ENCODE peak calls at places on chromosomes 7 and 10, in five cellular contexts. One of them, this sample, is unnamed.

GRCh38 chr10:14102056-14102455 is 228.7 kb downstream of the FRMD4A start:
- DNase-seq in left ventricle myocardium inferior: no peak
- DNase-seq in activated CD4-positive, alpha-beta T cell treated with anti-CD3 and anti-CD28 coated beads, Interleukin-2, amount 10 ng/mL, durations not matched to agents 7 days and 5 days: no peak
- DNase-seq in ELF-1: peak
- DNase-seq in lower leg skin: no peak
- DNase-seq in this sample: peak

GRCh38 chr10:108631332-108631731 is 1292.0 kb downstream of the XPNPEP1 start:
- DNase-seq in left ventricle myocardium inferior: no peak
- DNase-seq in activated CD4-positive, alpha-beta T cell treated with anti-CD3 and anti-CD28 coated beads, Interleukin-2, amount 10 ng/mL, durations not matched to agents 7 days and 5 days: no peak
- DNase-seq in ELF-1: no peak
- DNase-seq in lower leg skin: no peak
- DNase-seq in this sample: no peak

GRCh38 chr7:152674860-152675760 is 831 bp downstream of the XRCC2 start:
- DNase-seq in left ventricle myocardium inferior: no peak
- DNase-seq in activated CD4-positive, alpha-beta T cell treated with anti-CD3 and anti-CD28 coated beads, Interleukin-2, amount 10 ng/mL, durations not matched to agents 7 days and 5 days: peak
- DNase-seq in ELF-1: peak
- DNase-seq in lower leg skin: no peak
- DNase-seq in this sample: peak

GRCh38 chr10:8060010-8060703 is 5.7 kb downstream of the GATA3 start:
- DNase-seq in left ventricle myocardium inferior: no peak
- DNase-seq in activated CD4-positive, alpha-beta T cell treated with anti-CD3 and anti-CD28 coated beads, Interleukin-2, amount 10 ng/mL, durations not matched to agents 7 days and 5 days: peak
- DNase-seq in ELF-1: no peak
- DNase-seq in lower leg skin: peak
- DNase-seq in this sample: no peak

GRCh38 chr7:132480534-132480933 is 95.7 kb downstream of the PLXNA4 start:
- DNase-seq in left ventricle myocardium inferior: peak
- DNase-seq in activated CD4-positive, alpha-beta T cell treated with anti-CD3 and anti-CD28 coated beads, Interleukin-2, amount 10 ng/mL, durations not matched to agents 7 days and 5 days: no peak
- DNase-seq in ELF-1: no peak
- DNase-seq in lower leg skin: peak
- DNase-seq in this sample: no peak

GRCh38 chr7:121475806-121476205 is 79.7 kb upstream of the FAM3C start:
- DNase-seq in left ventricle myocardium inferior: peak
- DNase-seq in activated CD4-positive, alpha-beta T cell treated with anti-CD3 and anti-CD28 coated beads, Interleukin-2, amount 10 ng/mL, durations not matched to agents 7 days and 5 days: no peak
- DNase-seq in ELF-1: no peak
- DNase-seq in lower leg skin: no peak
- DNase-seq in this sample: no peak

GRCh38 chr10:7945025-7945424 is 109.5 kb upstream of the GATA3 start:
- DNase-seq in left ventricle myocardium inferior: no peak
- DNase-seq in activated CD4-positive, alpha-beta T cell treated with anti-CD3 and anti-CD28 coated beads, Interleukin-2, amount 10 ng/mL, durations not matched to agents 7 days and 5 days: no peak
- DNase-seq in ELF-1: no peak
- DNase-seq in lower leg skin: no peak
- DNase-seq in this sample: no peak

GRCh38 chr10:95354130-95354529 is 63.3 kb upstream of the PDLIM1 start:
- DNase-seq in left ventricle myocardium inferior: no peak
- DNase-seq in activated CD4-positive, alpha-beta T cell treated with anti-CD3 and anti-CD28 coated beads, Interleukin-2, amount 10 ng/mL, durations not matched to agents 7 days and 5 days: no peak
- DNase-seq in ELF-1: no peak
- DNase-seq in lower leg skin: no peak
- DNase-seq in this sample: no peak

GRCh38 chr10:62779487-62780248 is 24.9 kb upstream of the ADO start:
- DNase-seq in left ventricle myocardium inferior: no peak
- DNase-seq in activated CD4-positive, alpha-beta T cell treated with anti-CD3 and anti-CD28 coated beads, Interleukin-2, amount 10 ng/mL, durations not matched to agents 7 days and 5 days: peak
- DNase-seq in ELF-1: no peak
- DNase-seq in lower leg skin: no peak
- DNase-seq in this sample: peak

GRCh38 chr7:35565927-35566326 is 129.0 kb downstream of the HERPUD2 start:
- DNase-seq in left ventricle myocardium inferior: no peak
- DNase-seq in activated CD4-positive, alpha-beta T cell treated with anti-CD3 and anti-CD28 coated beads, Interleukin-2, amount 10 ng/mL, durations not matched to agents 7 days and 5 days: no peak
- DNase-seq in ELF-1: no peak
- DNase-seq in lower leg skin: no peak
- DNase-seq in this sample: no peak

GRCh38 chr7:131026297-131027003 is 292.4 kb upstream of the KLF14 start:
- DNase-seq in left ventricle myocardium inferior: no peak
- DNase-seq in activated CD4-positive, alpha-beta T cell treated with anti-CD3 and anti-CD28 coated beads, Interleukin-2, amount 10 ng/mL, durations not matched to agents 7 days and 5 days: no peak
- DNase-seq in ELF-1: no peak
- DNase-seq in lower leg skin: no peak
- DNase-seq in this sample: no peak

GRCh38 chr10:818526-819220 is 112.8 kb downstream of the LARP4B start:
- DNase-seq in left ventricle myocardium inferior: no peak
- DNase-seq in activated CD4-positive, alpha-beta T cell treated with anti-CD3 and anti-CD28 coated beads, Interleukin-2, amount 10 ng/mL, durations not matched to agents 7 days and 5 days: no peak
- DNase-seq in ELF-1: no peak
- DNase-seq in lower leg skin: peak
- DNase-seq in this sample: no peak

GRCh38 chr10:25901199-25901598 is 32.8 kb upstream of the MYO3A start:
- DNase-seq in left ventricle myocardium inferior: no peak
- DNase-seq in activated CD4-positive, alpha-beta T cell treated with anti-CD3 and anti-CD28 coated beads, Interleukin-2, amount 10 ng/mL, durations not matched to agents 7 days and 5 days: no peak
- DNase-seq in ELF-1: no peak
- DNase-seq in lower leg skin: no peak
- DNase-seq in this sample: no peak

GRCh38 chr10:43287056-43288007 is 20.5 kb upstream of the RASGEF1A start:
- DNase-seq in left ventricle myocardium inferior: no peak
- DNase-seq in activated CD4-positive, alpha-beta T cell treated with anti-CD3 and anti-CD28 coated beads, Interleukin-2, amount 10 ng/mL, durations not matched to agents 7 days and 5 days: peak
- DNase-seq in ELF-1: peak
- DNase-seq in lower leg skin: peak
- DNase-seq in this sample: no peak